ENCODE peak calls at places on chromosome 14, in ten cellular contexts. H, C, O, U, K, M, R, J, E and W are unnamed samples.

GRCh38 chr14:78997811-78998210 is 827.6 kb downstream of the NRXN3 start:
- DNase-seq in H (peak; percentile 71), C (peak; percentile 72), O (no peak), U (no peak), K (peak; percentile 34), M (peak; percentile 35), R (no peak), J (peak; percentile 32), E (no peak), W (no peak)

GRCh38 chr14:31084385-31084784 is 58.2 kb upstream of the STRN3 start:
- DNase-seq in H (no peak), C (no peak), O (no peak), U (peak; percentile 35), K (no peak), M (no peak), R (no peak), J (no peak), E (no peak), W (peak; percentile 70)

GRCh38 chr14:32201816-32202467 is at the start of gene RNU6-7:
- DNase-seq in H (peak; percentile 75), C (peak; percentile 43), O (no peak), U (no peak), K (peak; percentile 27), M (peak; percentile 18), R (peak; percentile 78), J (peak; percentile 74), E (peak; percentile 42), W (peak; percentile 66)

GRCh38 chr14:85218982-85219381 is 311.0 kb upstream of the FLRT2 start:
- DNase-seq in H (no peak), C (no peak), O (no peak), U (no peak), K (no peak), M (no peak), R (no peak), J (no peak), E (no peak), W (no peak)

GRCh38 chr14:63245893-63246292 is 41.6 kb downstream of the RHOJ start:
- DNase-seq in H (no peak), C (peak; percentile 40), O (no peak), U (no peak), K (no peak), M (peak; percentile 16), R (no peak), J (no peak), E (no peak), W (no peak)

GRCh38 chr14:43116341-43116740 is 1390.7 kb downstream of the FSCB start:
- DNase-seq in H (no peak), C (no peak), O (no peak), U (no peak), K (no peak), M (no peak), R (peak; percentile 2), J (no peak), E (no peak), W (no peak)

GRCh38 chr14:22882529-22883190 is 362 bp upstream of the REM2 start:
- DNase-seq in H (peak; percentile 48), C (peak; percentile 90), O (no peak), U (peak; percentile 81), K (peak; percentile 66), M (peak; percentile 52), R (peak; percentile 27), J (peak; percentile 54), E (peak; percentile 69), W (no peak)

GRCh38 chr14:103651585-103651984 is 22.6 kb downstream of the KLC1 start:
- DNase-seq in H (no peak), C (no peak), O (no peak), U (no peak), K (no peak), M (no peak), R (no peak), J (no peak), E (no peak), W (no peak)

GRCh38 chr14:91714805-91715204 is 17.1 kb downstream of the CATSPERB start:
- DNase-seq in H (no peak), C (no peak), O (no peak), U (no peak), K (no peak), M (no peak), R (no peak), J (no peak), E (no peak), W (no peak)

GRCh38 chr14:46819117-46819516 is 167.5 kb upstream of the RPL10L start:
- DNase-seq in H (no peak), C (no peak), O (no peak), U (no peak), K (no peak), M (no peak), R (no peak), J (no peak), E (no peak), W (no peak)

GRCh38 chr14:46820291-46820690 is 168.7 kb upstream of the RPL10L start:
- DNase-seq in H (no peak), C (no peak), O (no peak), U (no peak), K (no peak), M (no peak), R (no peak), J (peak; percentile 63), E (peak; percentile 38), W (peak; percentile 2)

DNA sequence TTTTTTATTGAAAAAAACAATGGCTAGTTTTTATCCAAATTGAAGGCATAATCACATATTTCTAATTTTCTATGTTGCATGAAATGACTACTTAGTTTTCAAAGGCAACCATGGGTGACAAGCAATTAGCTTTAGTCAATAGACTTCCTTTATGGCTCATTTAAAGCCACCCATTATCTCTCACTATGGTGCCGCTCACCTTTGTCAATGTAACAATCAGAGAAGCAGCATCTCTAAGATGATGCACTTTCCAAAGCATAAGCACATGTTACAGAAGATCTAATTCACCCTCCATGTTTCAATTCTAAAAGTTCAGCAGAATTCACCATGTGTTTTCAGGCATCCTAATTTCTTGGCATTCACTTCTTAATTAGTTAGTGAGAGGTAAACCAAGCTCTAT is 166.6 kb upstream of the RPL10L start:
- DNase-seq in H (no peak), C (no peak), O (no peak), U (no peak), K (no peak), M (no peak), R (no peak), J (no peak), E (peak; percentile 30), W (no peak)
- H3K4me1 ChIP-seq in H (no peaks in the 10 kb centered on the region), C (no peaks in the 10 kb centered on the region), O (no peaks in the 10 kb centered on the region), U (no peaks in the 10 kb centered on the region), K (no peaks in the 10 kb centered on the region), M (no peaks in the 10 kb centered on the region), R (no peaks in the 10 kb centered on the region), J (no peaks in the 10 kb centered on the region), E (peaks cover 3% of the 10 kb centered on the region), W (no peaks in the 10 kb centered on the region)

GRCh38 chr14:104975481-104976197 is 2.5 kb downstream of the AHNAK2 start:
- DNase-seq in H (no peak), C (peak; percentile 15), O (peak; percentile 77), U (no peak), K (no peak), M (no peak), R (peak; percentile 49), J (no peak), E (peak; percentile 55), W (no peak)

GRCh38 chr14:104974665-104975390 is 3.3 kb downstream of the AHNAK2 start:
- DNase-seq in H (no peak), C (no peak), O (peak; percentile 71), U (no peak), K (no peak), M (no peak), R (no peak), J (no peak), E (no peak), W (no peak)

GRCh38 chr14:104973215-104974145 is 4.7 kb downstream of the AHNAK2 start:
- DNase-seq in H (peak; percentile 76), C (peak; percentile 93), O (peak; percentile 100), U (no peak), K (peak; percentile 100), M (peak; percentile 94), R (peak; percentile 97), J (peak; percentile 50), E (peak; percentile 55), W (peak; percentile 89)

GRCh38 chr14:104972301-104973211 is 5.6 kb downstream of the AHNAK2 start:
- DNase-seq in H (no peak), C (peak; percentile 85), O (peak; percentile 98), U (no peak), K (peak; percentile 87), M (peak; percentile 46), R (peak; percentile 93), J (no peak), E (no peak), W (peak; percentile 71)

GRCh38 chr14:104974146-104974541 is 4.0 kb downstream of the AHNAK2 start:
- DNase-seq in H (no peak), C (no peak), O (peak; percentile 73), U (no peak), K (no peak), M (no peak), R (no peak), J (no peak), E (no peak), W (no peak)
- H3K4me1 ChIP-seq in H (peaks cover 12% of the 10 kb centered on the region), C (peaks cover 52% of the 10 kb centered on the region), O (peaks cover 38% of the 10 kb centered on the region), U (peaks cover 79% of the 10 kb centered on the region), K (peaks cover 38% of the 10 kb centered on the region), M (peaks cover 72% of the 10 kb centered on the region), R (peaks cover 81% of the 10 kb centered on the region), J (peaks cover 16% of the 10 kb centered on the region), E (no peaks in the 10 kb centered on the region), W (peaks cover 35% of the 10 kb centered on the region)

GRCh38 chr14:60272177-60272576 is 23.2 kb downstream of the PPM1A start:
- DNase-seq in H (no peak), C (no peak), O (no peak), U (no peak), K (no peak), M (no peak), R (no peak), J (no peak), E (no peak), W (no peak)
- H3K4me1 ChIP-seq in H (peaks cover 13% of the 10 kb centered on the region), C (peaks cover 8% of the 10 kb centered on the region), O (peaks cover 17% of the 10 kb centered on the region), U (peaks cover 6% of the 10 kb centered on the region), K (peaks cover 14% of the 10 kb centered on the region), M (no peaks in the 10 kb centered on the region), R (peaks cover 23% of the 10 kb centered on the region), J (no peaks in the 10 kb centered on the region), E (peaks cover 2% of the 10 kb centered on the region), W (peaks cover 73% of the 10 kb centered on the region)

GRCh38 chr14:64698899-64699298 is 5.3 kb upstream of the PLEKHG3 start:
- DNase-seq in H (no peak), C (peak; percentile 84), O (peak; percentile 10), U (no peak), K (no peak), M (no peak), R (peak; percentile 38), J (no peak), E (no peak), W (no peak)
- H3K4me1 ChIP-seq in H (peaks cover 6% of the 10 kb centered on the region), C (peaks cover 39% of the 10 kb centered on the region), O (peaks cover 26% of the 10 kb centered on the region), U (peaks cover 6% of the 10 kb centered on the region), K (no peaks in the 10 kb centered on the region), M (peaks cover 3% of the 10 kb centered on the region), R (peaks cover 27% of the 10 kb centered on the region), J (no peaks in the 10 kb centered on the region), E (peaks cover 14% of the 10 kb centered on the region), W (peaks cover 3% of the 10 kb centered on the region)

DNA sequence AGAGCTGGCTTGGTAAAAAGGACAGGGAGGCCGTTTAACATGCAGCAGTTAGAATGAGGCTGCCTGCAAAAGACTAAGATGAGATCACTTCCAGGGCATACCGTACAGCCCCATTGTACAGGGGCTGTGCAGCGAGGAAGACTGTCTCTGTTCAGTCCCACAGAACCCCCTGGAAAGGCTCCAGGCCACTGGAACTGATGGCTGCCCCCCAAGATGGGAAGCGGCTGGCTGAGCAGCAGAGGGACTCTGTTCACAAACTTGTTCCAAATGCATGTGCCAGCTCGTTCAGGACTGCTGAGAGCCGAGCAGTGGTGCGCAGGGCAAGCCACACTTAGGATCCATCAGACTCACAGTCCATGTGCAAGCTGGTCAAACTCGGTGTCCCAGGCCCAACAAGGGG is 82.9 kb downstream of the CHGA start:
- DNase-seq in H (no peak), C (no peak), O (no peak), U (no peak), K (no peak), M (no peak), R (no peak), J (no peak), E (no peak), W (no peak)
- H3K4me1 ChIP-seq in H (peaks cover 7% of the 10 kb centered on the region), C (peaks cover 16% of the 10 kb centered on the region), O (peaks cover 17% of the 10 kb centered on the region), U (peaks cover 18% of the 10 kb centered on the region), K (peaks cover 35% of the 10 kb centered on the region), M (peaks cover 33% of the 10 kb centered on the region), R (peaks cover 30% of the 10 kb centered on the region), J (peaks cover 53% of the 10 kb centered on the region), E (no peaks in the 10 kb centered on the region), W (peaks cover 25% of the 10 kb centered on the region)